ENCODE peak calls at places on chromosomes 16 and 17, in five cellular contexts. O is Panc1, Y is GM12878, D is GM23338, K is upper lobe of left lung. F is an unnamed sample. For H3K36me3 and H3K4me1, the result is how much of the 10 kb centered on the place peaks cover.

GRCh38 chr17:35609831-35610230 is 22.7 kb downstream of the AP2B1 start:
- ATAC-seq in O (no peak), Y (no peak), D (no peak), K (no peak), F (no peak)

GRCh38 chr17:57649191-57649590 is 95.9 kb downstream of the CCDC182 start:
- ATAC-seq in O (no peak), Y (no peak), D (no peak), K (no peak), F (no peak)

GRCh38 chr17:41420134-41420533 is 4.3 kb downstream of the KRT37 start:
- ATAC-seq in O (no peak), Y (no peak), D (no peak), K (no peak), F (no peak)

GRCh38 chr16:67672306-67672705 is 5.7 kb downstream of the C16orf86 start:
- ATAC-seq in O (no peak), Y (no peak), D (no peak), K (no peak), F (no peak)

GRCh38 chr17:45073414-45074070 is 12.4 kb downstream of the NMT1 start:
- ATAC-seq in O (no peak), Y (no peak), D (no peak), K (peak), F (peak)

GRCh38 chr17:66964083-66964771 is at the start of gene CACNG4:
- ATAC-seq in O (peak), Y (no peak), D (peak), K (no peak), F (no peak)

GRCh38 chr17:39235555-39236221 is 9.9 kb upstream of the STAC2 start:
- ATAC-seq in O (peak), Y (peak), D (peak), K (peak), F (no peak)

GRCh38 chr17:83057793-83058477 is 21.5 kb upstream of the METRNL start:
- ATAC-seq in O (no peak), Y (no peak), D (no peak), K (no peak), F (no peak)

GRCh38 chr17:82029990-82030469 is 1.4 kb upstream of the RAC3 start:
- ATAC-seq in O (peak), Y (no peak), D (peak), K (no peak), F (peak)

GRCh38 chr16:57938936-57939871 is 31.7 kb downstream of the CNGB1 start:
- ATAC-seq in O (peak), Y (peak), D (peak), K (peak), F (peak)

GRCh38 chr16:14310519-14310991 is 239.4 kb downstream of the MRTFB start:
- ATAC-seq in O (peak), Y (peak), D (peak), K (no peak), F (no peak)

GRCh38 chr17:32783602-32784001 is 93.3 kb downstream of the MYO1D start:
- ATAC-seq in O (peak), Y (peak), D (peak), K (no peak), F (no peak)

GRCh38 chr16:50812046-50812445 is 70.2 kb downstream of the CYLD start:
- ATAC-seq in O (no peak), Y (no peak), D (no peak), K (no peak), F (no peak)

GRCh38 chr17:68048996-68049395 is 13.5 kb downstream of the KPNA2 start:
- ATAC-seq in O (peak), Y (peak), D (peak), K (no peak), F (no peak)

GRCh38 chr17:8223356-8224063 is 13.1 kb upstream of the AURKB start:
- ATAC-seq in O (no peak), Y (peak), D (peak), K (peak), F (no peak)

GRCh38 chr16:53081032-53081424 is 26.2 kb downstream of the CHD9 start:
- ATAC-seq in O (no peak), Y (no peak), D (peak), K (no peak), F (no peak)

GRCh38 chr17:3656755-3657587 is 11.4 kb downstream of the TAX1BP3 start:
- ATAC-seq in O (no peak), Y (no peak), D (no peak), K (no peak), F (no peak)
- H3K36me3 ChIP-seq in O (under half), Y (under half), D (under half), K (under half), F (under half)

GRCh38 chr16:77211880-77212735 is 12.9 kb downstream of the SYCE1L start:
- ATAC-seq in O (peak), Y (peak), D (peak), K (peak), F (peak)
- TF ChIP-seq POLR2AphosphoS5 in O (no peak), Y (peak), D (peak), K (peak), F (peak)

GRCh38 chr16:73063854-73064226 is 15.9 kb upstream of the ZFHX3 start:
- ATAC-seq in O (no peak), Y (no peak), D (no peak), K (no peak), F (no peak)

GRCh38 chr16:73063284-73063733 is 15.4 kb upstream of the ZFHX3 start:
- ATAC-seq in O (no peak), Y (no peak), D (peak), K (no peak), F (no peak)

GRCh38 chr16:73065617-73066313 is 17.8 kb upstream of the ZFHX3 start:
- ATAC-seq in O (peak), Y (peak), D (peak), K (no peak), F (peak)

GRCh38 chr16:73064996-73065349 is 17.0 kb upstream of the ZFHX3 start:
- ATAC-seq in O (peak), Y (no peak), D (no peak), K (no peak), F (no peak)

DNA sequence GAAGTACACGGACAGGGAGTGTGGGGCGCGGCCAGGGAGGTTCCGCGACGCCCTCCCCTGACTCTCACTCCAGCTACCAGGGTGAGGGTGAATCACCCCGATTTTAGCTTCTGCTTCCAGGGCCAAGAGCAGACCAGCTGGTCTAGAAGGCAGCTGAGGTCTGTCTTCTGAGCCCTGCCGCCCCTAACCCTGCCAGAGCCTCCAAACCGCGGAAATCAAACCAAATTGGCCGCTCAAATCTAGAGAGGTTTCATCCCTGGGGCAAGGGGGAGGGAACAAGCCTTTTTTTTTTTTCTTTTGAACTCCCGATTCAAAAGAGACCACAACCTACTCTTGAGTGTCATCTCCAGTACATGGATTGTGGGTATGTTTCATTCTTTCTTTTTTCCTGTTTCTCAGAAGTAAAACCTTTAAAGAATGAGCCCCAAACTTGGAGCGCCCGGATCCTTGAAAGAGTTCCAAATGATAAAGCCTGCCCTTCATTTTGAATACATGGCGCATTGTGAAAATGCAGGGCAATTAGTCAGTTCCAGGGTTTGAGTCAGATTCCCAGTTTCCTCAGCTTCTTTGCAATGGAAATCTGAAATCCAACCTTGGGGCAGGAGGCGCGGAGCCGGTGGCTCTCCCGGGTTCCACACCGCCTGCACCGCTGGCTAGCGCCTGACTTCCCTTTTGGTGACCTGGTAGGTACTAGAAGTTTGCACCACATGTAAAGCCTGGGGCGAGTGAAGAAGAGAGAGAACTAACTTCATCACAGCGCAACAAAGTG is 16.5 kb upstream of the ZFHX3 start:
- ATAC-seq in O (peak), Y (no peak), D (no peak), K (peak), F (peak)
- H3K4me1 ChIP-seq in O (under half), Y (under half), D (half or more), K (half or more), F (under half)

GRCh38 chr17:59884861-59885260 is 7.9 kb downstream of the TUBD1 start:
- ATAC-seq in O (no peak), Y (no peak), D (no peak), K (no peak), F (no peak)
- H3K36me3 ChIP-seq in O (under half), Y (under half), D (under half), K (under half), F (half or more)

F was measured in gastroesophageal sphincter.